ENCODE peak calls at places on chromosomes 4 and X, in five cellular contexts. One of them, this sample, is unnamed.

GRCh38 chr4:22498866-22499265 is 17.0 kb downstream of the ADGRA3 start:
- DNase-seq in kidney: no peak
- DNase-seq in A549: no peak
- DNase-seq in upper lobe of right lung: no peak
- DNase-seq in MCF 10A: peak
- DNase-seq in this sample: no peak

GRCh38 chr4:6687947-6688878 is 5.5 kb upstream of the S100P start:
- DNase-seq in kidney: no peak
- DNase-seq in A549: no peak
- DNase-seq in upper lobe of right lung: no peak
- DNase-seq in MCF 10A: no peak
- DNase-seq in this sample: no peak

GRCh38 chrX:39633293-39633692 is 464.5 kb downstream of the BCOR start:
- DNase-seq in kidney: no peak
- DNase-seq in A549: no peak
- DNase-seq in upper lobe of right lung: no peak
- DNase-seq in MCF 10A: peak
- DNase-seq in this sample: no peak

GRCh38 chr4:124810814-124811213 is 98.3 kb upstream of the ANKRD50 start:
- DNase-seq in kidney: no peak
- DNase-seq in A549: no peak
- DNase-seq in upper lobe of right lung: no peak
- DNase-seq in MCF 10A: no peak
- DNase-seq in this sample: no peak

GRCh38 chr4:25914670-25915358 is 794 bp downstream of the SMIM20 start:
- DNase-seq in kidney: no peak
- DNase-seq in A549: no peak
- DNase-seq in upper lobe of right lung: no peak
- DNase-seq in MCF 10A: no peak
- DNase-seq in this sample: no peak

GRCh38 chrX:69503835-69504625 is at the start of gene NALF2:
- DNase-seq in kidney: peak
- DNase-seq in A549: peak
- DNase-seq in upper lobe of right lung: peak
- DNase-seq in MCF 10A: peak
- DNase-seq in this sample: no peak

GRCh38 chrX:18353931-18354368 is 538 bp downstream of the SCML2 start:
- DNase-seq in kidney: no peak
- DNase-seq in A549: peak
- DNase-seq in upper lobe of right lung: no peak
- DNase-seq in MCF 10A: no peak
- DNase-seq in this sample: no peak

GRCh38 chr4:31088600-31089230 is 368.5 kb downstream of the PCDH7 start:
- DNase-seq in kidney: no peak
- DNase-seq in A549: no peak
- DNase-seq in upper lobe of right lung: no peak
- DNase-seq in MCF 10A: peak
- DNase-seq in this sample: no peak

GRCh38 chr4:140609548-140610425 is 41.0 kb upstream of the UCP1 start:
- DNase-seq in kidney: no peak
- DNase-seq in A549: peak
- DNase-seq in upper lobe of right lung: no peak
- DNase-seq in MCF 10A: peak
- DNase-seq in this sample: no peak

GRCh38 chr4:6329478-6330383 is 60.1 kb downstream of the WFS1 start:
- DNase-seq in kidney: no peak
- DNase-seq in A549: no peak
- DNase-seq in upper lobe of right lung: no peak
- DNase-seq in MCF 10A: no peak
- DNase-seq in this sample: no peak

GRCh38 chrX:19532709-19533108 is 17.4 kb upstream of the MAP3K15 start:
- DNase-seq in kidney: no peak
- DNase-seq in A549: no peak
- DNase-seq in upper lobe of right lung: no peak
- DNase-seq in MCF 10A: no peak
- DNase-seq in this sample: no peak

GRCh38 chrX:18994713-18995112 is 10.8 kb upstream of the PHKA2 start:
- DNase-seq in kidney: no peak
- DNase-seq in A549: peak
- DNase-seq in upper lobe of right lung: no peak
- DNase-seq in MCF 10A: peak
- DNase-seq in this sample: no peak

GRCh38 chrX:68997911-68998310 is 167.3 kb downstream of the PJA1 start:
- DNase-seq in kidney: peak
- DNase-seq in A549: no peak
- DNase-seq in upper lobe of right lung: no peak
- DNase-seq in MCF 10A: peak
- DNase-seq in this sample: no peak

GRCh38 chrX:76433219-76433618 is 5.7 kb downstream of the MAGEE1 start:
- DNase-seq in kidney: no peak
- DNase-seq in A549: no peak
- DNase-seq in upper lobe of right lung: no peak
- DNase-seq in MCF 10A: no peak
- DNase-seq in this sample: no peak

GRCh38 chr4:40909363-40909876 is 159.7 kb downstream of the NSUN7 start:
- DNase-seq in kidney: no peak
- DNase-seq in A549: no peak
- DNase-seq in upper lobe of right lung: no peak
- DNase-seq in MCF 10A: peak
- DNase-seq in this sample: no peak

GRCh38 chrX:4710618-4711433 is 997.4 kb upstream of the PRKX start:
- DNase-seq in kidney: no peak
- DNase-seq in A549: no peak
- DNase-seq in upper lobe of right lung: no peak
- DNase-seq in MCF 10A: peak
- DNase-seq in this sample: no peak

GRCh38 chrX:67619253-67619652 is 75.4 kb downstream of the AR start:
- DNase-seq in kidney: no peak
- DNase-seq in A549: no peak
- DNase-seq in upper lobe of right lung: no peak
- DNase-seq in MCF 10A: peak
- DNase-seq in this sample: no peak

GRCh38 chr4:104592894-104593470 is 98.3 kb upstream of the CXXC4 start:
- DNase-seq in kidney: no peak
- DNase-seq in A549: no peak
- DNase-seq in upper lobe of right lung: no peak
- DNase-seq in MCF 10A: no peak
- DNase-seq in this sample: no peak

GRCh38 chr4:61389640-61390039 is 189.5 kb downstream of the ADGRL3 start:
- DNase-seq in kidney: no peak
- DNase-seq in A549: no peak
- DNase-seq in upper lobe of right lung: no peak
- DNase-seq in MCF 10A: no peak
- DNase-seq in this sample: no peak

GRCh38 chrX:6292599-6292998 is 63.9 kb upstream of the NLGN4X start:
- DNase-seq in kidney: no peak
- DNase-seq in A549: no peak
- DNase-seq in upper lobe of right lung: no peak
- DNase-seq in MCF 10A: no peak
- DNase-seq in this sample: no peak

GRCh38 chr4:180810581-180810980 is 1432.6 kb upstream of the TENM3 start:
- DNase-seq in kidney: no peak
- DNase-seq in A549: no peak
- DNase-seq in upper lobe of right lung: no peak
- DNase-seq in MCF 10A: no peak
- DNase-seq in this sample: no peak

GRCh38 chrX:40172169-40172979 is 74.6 kb upstream of the BCOR start:
- DNase-seq in kidney: peak
- DNase-seq in A549: no peak
- DNase-seq in upper lobe of right lung: peak
- DNase-seq in MCF 10A: peak
- DNase-seq in this sample: no peak

GRCh38 chr4:77844363-77844762 is 18.3 kb upstream of the MRPL1 start:
- DNase-seq in kidney: no peak
- DNase-seq in A549: no peak
- DNase-seq in upper lobe of right lung: no peak
- DNase-seq in MCF 10A: no peak
- DNase-seq in this sample: no peak

DNA sequence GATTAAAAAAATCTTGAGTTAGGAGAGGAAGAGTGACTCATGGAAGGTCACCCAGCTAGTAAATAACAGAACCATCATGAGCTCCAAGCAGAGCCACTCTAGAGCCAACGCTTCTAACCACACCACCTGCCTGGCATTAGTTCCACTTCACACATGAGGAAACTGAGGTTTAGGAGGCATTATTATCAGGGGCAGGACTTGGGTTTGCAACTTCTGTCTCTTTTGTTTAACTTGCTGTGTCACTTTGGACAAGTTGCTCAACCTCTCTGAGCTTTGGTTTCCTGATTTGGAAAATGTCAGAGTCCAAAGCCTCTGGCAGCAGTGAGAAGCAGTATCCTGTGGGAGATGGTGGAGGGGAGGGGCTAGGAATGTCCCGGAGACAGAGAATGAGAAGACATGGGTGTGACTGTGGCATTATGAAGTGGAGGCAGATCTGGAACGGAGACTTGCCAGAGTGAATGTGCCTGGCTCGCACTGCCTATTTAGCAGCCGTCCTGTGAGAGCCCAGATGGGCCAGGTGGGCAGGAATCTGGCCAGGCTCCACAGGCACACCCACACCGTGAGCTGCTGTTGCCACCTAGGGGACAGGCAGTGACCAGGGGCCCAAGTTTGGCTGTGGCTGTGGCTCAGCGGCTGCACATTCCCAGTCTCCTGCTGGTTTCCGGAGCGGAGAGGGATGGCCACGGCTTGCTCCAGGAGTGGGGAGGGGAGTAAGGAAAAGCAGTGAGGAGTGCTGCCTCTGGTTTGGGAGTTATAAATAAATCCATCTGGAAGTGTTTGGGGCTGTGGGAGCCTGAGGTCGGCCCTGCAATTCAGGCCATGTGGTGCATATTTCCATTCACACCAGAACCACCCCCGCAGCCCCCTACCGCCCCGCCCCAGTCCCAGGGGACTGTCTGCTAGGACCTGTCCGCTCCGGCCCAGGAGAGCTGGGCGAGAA is 93.4 kb downstream of the NHSL2 start:
- DNase-seq in kidney: peak
- DNase-seq in A549: no peak
- DNase-seq in upper lobe of right lung: no peak
- DNase-seq in MCF 10A: no peak
- DNase-seq in this sample: no peak
- TF ChIP-seq CTCF in kidney: peak
- TF ChIP-seq CTCF in A549: peak
- TF ChIP-seq CTCF in upper lobe of right lung: no peak
- TF ChIP-seq CTCF in MCF 10A: no peak
- TF ChIP-seq CTCF in this sample: no peak

GRCh38 chr4:170990989-170991589 is 822.1 kb upstream of the GALNTL6 start:
- DNase-seq in kidney: no peak
- DNase-seq in A549: no peak
- DNase-seq in upper lobe of right lung: no peak
- DNase-seq in MCF 10A: peak
- DNase-seq in this sample: no peak
- TF ChIP-seq CTCF in kidney: peak
- TF ChIP-seq CTCF in A549: no peak
- TF ChIP-seq CTCF in upper lobe of right lung: peak
- TF ChIP-seq CTCF in MCF 10A: peak
- TF ChIP-seq CTCF in this sample: no peak

DNA sequence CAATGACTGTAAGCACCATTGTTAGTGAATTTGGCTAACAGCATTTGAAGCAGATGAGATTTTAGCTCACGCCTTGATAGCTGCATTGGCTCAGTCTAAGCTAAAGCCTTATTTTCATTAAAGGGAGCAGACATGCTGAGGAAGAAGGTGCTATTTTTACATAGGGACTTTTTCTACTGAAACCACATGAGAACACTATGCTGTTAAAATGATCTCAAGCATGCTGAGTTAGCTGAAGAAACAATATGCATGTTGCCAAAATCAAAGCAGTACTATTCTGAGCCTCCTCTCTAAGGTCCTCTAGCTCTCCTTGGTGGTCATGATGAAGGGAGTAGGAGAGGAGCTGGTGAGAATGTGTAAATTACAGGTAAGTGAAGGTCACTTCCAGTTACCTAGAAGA is 134.4 kb upstream of the JADE1 start:
- DNase-seq in kidney: no peak
- DNase-seq in A549: no peak
- DNase-seq in upper lobe of right lung: no peak
- DNase-seq in MCF 10A: no peak
- DNase-seq in this sample: no peak
- TF ChIP-seq CTCF in kidney: no peak
- TF ChIP-seq CTCF in A549: no peak
- TF ChIP-seq CTCF in upper lobe of right lung: no peak
- TF ChIP-seq CTCF in MCF 10A: no peak
- TF ChIP-seq CTCF in this sample: no peak

GRCh38 chr4:99117876-99118693 is 26.0 kb downstream of the ADH4 start:
- DNase-seq in kidney: no peak
- DNase-seq in A549: no peak
- DNase-seq in upper lobe of right lung: no peak
- DNase-seq in MCF 10A: peak
- DNase-seq in this sample: no peak
- TF ChIP-seq CTCF in kidney: no peak
- TF ChIP-seq CTCF in A549: peak
- TF ChIP-seq CTCF in upper lobe of right lung: peak
- TF ChIP-seq CTCF in MCF 10A: peak
- TF ChIP-seq CTCF in this sample: no peak

GRCh38 chrX:26778320-26778888 is 562.4 kb downstream of the MAGEB5 start:
- DNase-seq in kidney: no peak
- DNase-seq in A549: no peak
- DNase-seq in upper lobe of right lung: no peak
- DNase-seq in MCF 10A: peak
- DNase-seq in this sample: no peak
- TF ChIP-seq CTCF in kidney: no peak
- TF ChIP-seq CTCF in A549: no peak
- TF ChIP-seq CTCF in upper lobe of right lung: no peak
- TF ChIP-seq CTCF in MCF 10A: peak
- TF ChIP-seq CTCF in this sample: no peak

GRCh38 chrX:9315086-9315485 is 149.8 kb upstream of the TBL1X start:
- DNase-seq in kidney: no peak
- DNase-seq in A549: no peak
- DNase-seq in upper lobe of right lung: no peak
- DNase-seq in MCF 10A: no peak
- DNase-seq in this sample: no peak
- TF ChIP-seq CTCF in kidney: no peak
- TF ChIP-seq CTCF in A549: no peak
- TF ChIP-seq CTCF in upper lobe of right lung: no peak
- TF ChIP-seq CTCF in MCF 10A: no peak
- TF ChIP-seq CTCF in this sample: no peak

GRCh38 chrX:149948001-149948400 is 9.7 kb upstream of the EOLA2 start:
- DNase-seq in kidney: no peak
- DNase-seq in A549: no peak
- DNase-seq in upper lobe of right lung: no peak
- DNase-seq in MCF 10A: no peak
- DNase-seq in this sample: no peak
- TF ChIP-seq CTCF in kidney: no peak
- TF ChIP-seq CTCF in A549: no peak
- TF ChIP-seq CTCF in upper lobe of right lung: no peak
- TF ChIP-seq CTCF in MCF 10A: no peak
- TF ChIP-seq CTCF in this sample: no peak

DNA sequence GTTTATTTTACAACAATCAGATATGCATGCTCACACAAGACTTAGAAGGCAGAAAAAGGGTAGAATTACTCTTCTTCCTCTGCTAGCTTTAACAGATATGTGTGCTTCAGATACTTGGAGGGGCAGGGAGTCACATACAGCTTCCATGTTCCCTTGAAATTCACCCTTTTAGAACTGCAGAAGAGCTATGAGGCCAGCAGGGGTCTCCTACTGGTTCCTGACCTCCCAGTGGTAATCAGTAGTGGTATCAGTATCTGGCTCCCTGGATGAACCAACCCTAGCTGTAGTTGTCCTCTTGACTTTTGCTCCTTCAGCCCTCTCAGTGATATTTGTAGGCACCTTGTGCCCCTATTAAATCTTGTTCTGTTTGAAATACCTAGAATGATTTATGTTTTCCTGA is 81.5 kb downstream of the RCHY1 start:
- DNase-seq in kidney: no peak
- DNase-seq in A549: peak
- DNase-seq in upper lobe of right lung: no peak
- DNase-seq in MCF 10A: peak
- DNase-seq in this sample: no peak
- TF ChIP-seq CTCF in kidney: no peak
- TF ChIP-seq CTCF in A549: no peak
- TF ChIP-seq CTCF in upper lobe of right lung: peak
- TF ChIP-seq CTCF in MCF 10A: no peak
- TF ChIP-seq CTCF in this sample: no peak

This sample was measured in omental fat pad.